ENCODE peak calls at places on chromosomes 5 and 9, in five cellular contexts. K, M, D, B and L are unnamed samples.

GRCh38 chr5:79842991-79843390 is 148.1 kb downstream of the MTX3 start:
- DNase-seq in K (no peak), M (no peak), D (no peak), B (no peak), L (no peak)

GRCh38 chr5:74167930-74168315 is 472.6 kb downstream of the ENC1 start:
- DNase-seq in K (no peak), M (no peak), D (no peak), B (no peak), L (no peak)

GRCh38 chr9:133702798-133703570 is 35.2 kb downstream of the SARDH start:
- DNase-seq in K (no peak), M (no peak), D (no peak), B (no peak), L (no peak)

GRCh38 chr9:134039386-134040175 is 14.3 kb downstream of the BRD3OS start:
- DNase-seq in K (no peak), M (no peak), D (no peak), B (no peak), L (no peak)

GRCh38 chr5:77262685-77263084 is 52.2 kb downstream of the PDE8B start:
- DNase-seq in K (no peak), M (no peak), D (no peak), B (no peak), L (no peak)

GRCh38 chr5:53479656-53480473 is 564 bp upstream of the FST start:
- DNase-seq in K (peak), M (peak), D (no peak), B (peak), L (peak)

GRCh38 chr5:115549154-115549553 is 4.6 kb upstream of the FEM1C start:
- DNase-seq in K (peak), M (peak), D (no peak), B (no peak), L (peak)

GRCh38 chr5:180126716-180127681 is 55.4 kb upstream of the RNF130 start:
- DNase-seq in K (peak), M (peak), D (no peak), B (no peak), L (peak)

GRCh38 chr5:172756764-172757393 is 14.1 kb downstream of the DUSP1 start:
- DNase-seq in K (no peak), M (no peak), D (no peak), B (no peak), L (no peak)

GRCh38 chr5:153402550-153402949 is 87.9 kb upstream of the GRIA1 start:
- DNase-seq in K (no peak), M (peak), D (peak), B (no peak), L (no peak)

GRCh38 chr5:142248853-142249462 is 75.9 kb downstream of the SPRY4 start:
- DNase-seq in K (no peak), M (no peak), D (peak), B (peak), L (no peak)

GRCh38 chr9:36913393-36914211 is 120.5 kb downstream of the PAX5 start:
- DNase-seq in K (no peak), M (no peak), D (no peak), B (no peak), L (no peak)
- TF ChIP-seq CTCF in K (no peak), M (peak), D (peak), B (no peak), L (no peak)

GRCh38 chr9:128162215-128163026 is 2.4 kb downstream of the BBLN start:
- DNase-seq in K (no peak), M (peak), D (no peak), B (no peak), L (no peak)
- TF ChIP-seq CTCF in K (no peak), M (no peak), D (no peak), B (no peak), L (no peak)

GRCh38 chr9:109414125-109414785 is 83.9 kb downstream of the PTPN3 start:
- DNase-seq in K (no peak), M (no peak), D (no peak), B (no peak), L (no peak)
- TF ChIP-seq CTCF in K (no peak), M (no peak), D (no peak), B (no peak), L (no peak)

GRCh38 chr5:76041863-76042262 is 41.3 kb upstream of the SV2C start:
- DNase-seq in K (no peak), M (no peak), D (no peak), B (no peak), L (peak)
- TF ChIP-seq CTCF in K (no peak), M (no peak), D (no peak), B (no peak), L (no peak)

DNA sequence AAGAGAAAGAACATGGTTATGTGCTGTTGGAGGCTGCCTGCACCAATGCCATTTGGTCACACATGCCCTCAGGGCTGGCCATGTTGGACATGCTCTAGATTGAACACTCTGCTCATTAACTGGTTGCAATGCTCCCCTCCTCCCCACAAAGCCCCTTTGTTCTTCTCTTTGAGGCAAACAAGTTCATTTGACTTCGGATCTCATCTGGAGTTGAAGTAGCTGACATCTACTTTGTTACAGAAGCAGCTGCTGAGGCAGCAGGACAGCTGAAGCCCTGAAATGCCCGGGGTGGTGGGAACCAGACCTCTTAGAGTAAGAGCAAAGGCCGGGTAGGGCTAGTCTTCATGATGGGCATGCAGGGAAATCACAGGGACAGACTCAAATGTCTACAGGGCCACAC is 123.5 kb downstream of the APBA1 start:
- DNase-seq in K (no peak), M (no peak), D (no peak), B (no peak), L (no peak)
- TF ChIP-seq CTCF in K (no peak), M (no peak), D (no peak), B (no peak), L (no peak)

DNA sequence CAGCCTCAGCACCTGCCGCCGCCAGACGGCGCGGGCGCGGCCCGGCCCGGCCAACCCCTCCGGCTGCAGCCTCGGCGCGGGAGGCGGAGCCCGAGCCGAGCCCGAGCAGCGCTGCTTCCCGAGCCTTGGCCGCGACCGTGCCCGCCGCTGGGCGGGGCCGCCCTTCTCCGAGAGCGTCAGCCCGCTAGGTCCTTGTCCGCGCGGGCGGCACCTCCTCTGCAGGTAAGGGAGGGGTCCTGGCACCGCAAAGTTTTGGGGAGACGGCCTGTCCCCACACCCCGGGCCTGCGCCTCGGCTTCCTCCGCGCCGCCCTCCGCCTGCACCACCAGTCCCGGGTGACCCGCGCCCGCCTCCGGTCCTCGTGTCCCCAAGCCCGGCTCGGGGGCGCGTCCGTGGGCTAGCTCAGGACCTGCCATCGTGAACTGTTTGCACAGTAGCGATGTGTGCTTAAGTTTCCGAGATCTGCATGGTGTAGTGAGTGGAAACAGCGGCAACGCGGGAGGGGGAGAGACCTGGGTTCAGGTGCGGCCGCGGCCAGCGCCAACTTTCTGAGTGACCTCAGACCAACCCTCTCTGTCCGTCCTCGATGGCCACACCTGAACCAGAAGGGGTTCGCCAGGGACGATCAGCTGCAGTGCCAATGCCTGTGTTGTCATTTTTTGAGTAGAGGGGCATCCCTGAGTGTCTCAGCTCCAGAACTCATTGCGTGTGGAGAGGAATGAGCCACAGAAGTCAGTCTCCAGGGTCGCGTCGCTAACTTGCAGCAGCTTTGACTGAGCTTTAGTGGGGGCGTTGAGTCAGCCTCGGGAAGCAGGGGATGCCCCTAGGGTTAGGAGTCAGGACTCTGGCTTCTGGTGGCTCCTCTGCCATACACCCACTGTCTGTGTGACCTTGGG is at the start of gene FRMPD1:
- DNase-seq in K (peak), M (peak), D (no peak), B (peak), L (peak)
- TF ChIP-seq CTCF in K (no peak), M (no peak), D (no peak), B (no peak), L (no peak)

GRCh38 chr9:110340306-110340705 is 2.6 kb upstream of the TXNDC8 start:
- DNase-seq in K (no peak), M (peak), D (no peak), B (no peak), L (peak)
- TF ChIP-seq CTCF in K (peak), M (peak), D (peak), B (no peak), L (no peak)